ENCODE peak calls at places on chromosomes 13 and 19, in seven cellular contexts. S is PC-9, M is left lung, N is pancreas, K is tibial artery, C is cardiac muscle cell, D is RWPE2. J is an unnamed sample.

GRCh38 chr19:35487821-35488220 is 2.4 kb downstream of the KRTDAP start:
- DNase-seq in S (no peak), M (no peak), N (no peak), K (no peak), C (no peak), D (no peak), J (no peak)

GRCh38 chr13:27770809-27771208 is 21.5 kb upstream of the GSX1 start:
- DNase-seq in S (no peak), M (no peak), N (no peak), K (no peak), C (peak; percentile 33), D (no peak), J (no peak)

GRCh38 chr19:15015946-15016542 is 33.2 kb upstream of the CASP14 start:
- DNase-seq in S (peak; percentile 49), M (no peak), N (no peak), K (no peak), C (peak; percentile 36), D (no peak), J (no peak)

GRCh38 chr19:19531951-19532805 is 3.5 kb downstream of the YJEFN3 start:
- DNase-seq in S (no peak), M (peak; percentile 79), N (peak; percentile 98), K (peak; percentile 82), C (peak; percentile 73), D (peak; percentile 72), J (peak; percentile 91)

GRCh38 chr13:27298849-27299248 is 28.2 kb downstream of the RASL11A start:
- DNase-seq in S (no peak), M (no peak), N (no peak), K (no peak), C (no peak), D (no peak), J (no peak)

GRCh38 chr13:81987159-81987558 is 1646.2 kb upstream of the SPRY2 start:
- DNase-seq in S (no peak), M (no peak), N (no peak), K (no peak), C (no peak), D (no peak), J (no peak)

GRCh38 chr19:43470288-43470687 is 4.9 kb upstream of the LYPD3 start:
- DNase-seq in S (peak; percentile 53), M (no peak), N (no peak), K (no peak), C (peak; percentile 7), D (no peak), J (no peak)

GRCh38 chr19:19485161-19485997 is 30.0 kb downstream of the TSSK6 start:
- DNase-seq in S (no peak), M (no peak), N (no peak), K (no peak), C (peak; percentile 38), D (no peak), J (no peak)

GRCh38 chr19:32662186-32662585 is 12.8 kb downstream of the ANKRD27 start:
- DNase-seq in S (no peak), M (no peak), N (no peak), K (no peak), C (peak; percentile 73), D (no peak), J (no peak)

GRCh38 chr13:44249439-44249838 is 124.2 kb upstream of the SERP2 start:
- DNase-seq in S (peak; percentile 54), M (no peak), N (no peak), K (peak; percentile 65), C (peak; percentile 85), D (no peak), J (no peak)

GRCh38 chr13:112445411-112446271 is 69.5 kb downstream of the SPACA7 start:
- DNase-seq in S (no peak), M (no peak), N (peak; percentile 47), K (peak; percentile 15), C (no peak), D (no peak), J (peak; percentile 57)

GRCh38 chr19:50547385-50548190 is 20.6 kb downstream of the LRRC4B start:
- DNase-seq in S (no peak), M (no peak), N (no peak), K (no peak), C (no peak), D (no peak), J (no peak)

GRCh38 chr19:50546527-50547221 is 21.6 kb downstream of the LRRC4B start:
- DNase-seq in S (no peak), M (no peak), N (no peak), K (no peak), C (no peak), D (no peak), J (no peak)

GRCh38 chr19:50537769-50538230 is 24.1 kb upstream of the ASPDH start:
- DNase-seq in S (peak; percentile 66), M (peak; percentile 71), N (peak; percentile 87), K (peak; percentile 47), C (peak; percentile 90), D (no peak), J (peak; percentile 88)

GRCh38 chr19:50548191-50549058 is 19.8 kb downstream of the LRRC4B start:
- DNase-seq in S (no peak), M (no peak), N (no peak), K (no peak), C (no peak), D (no peak), J (no peak)

GRCh38 chr19:50542825-50543428 is 25.3 kb downstream of the LRRC4B start:
- DNase-seq in S (no peak), M (no peak), N (no peak), K (no peak), C (no peak), D (no peak), J (no peak)
- TF ChIP-seq CTCF in S (no peak), M (no peak), N (no peak), K (no peak), C (no peak), D (no peak), J (no peak)

GRCh38 chr13:97844151-97844550 is 109.3 kb upstream of the IPO5 start:
- DNase-seq in S (no peak), M (no peak), N (no peak), K (no peak), C (no peak), D (no peak), J (no peak)
- H3K4me1 ChIP-seq in S (no peaks in the 10 kb centered on the region), M (no peaks in the 10 kb centered on the region), N (no peaks in the 10 kb centered on the region), K (no peaks in the 10 kb centered on the region), C (no peaks in the 10 kb centered on the region), D (no peaks in the 10 kb centered on the region), J (no peaks in the 10 kb centered on the region)

GRCh38 chr13:23392313-23392712 is 41.2 kb downstream of the SACS start:
- DNase-seq in S (no peak), M (no peak), N (no peak), K (no peak), C (no peak), D (no peak), J (no peak)

GRCh38 chr13:23386533-23386932 is 47.0 kb downstream of the SACS start:
- DNase-seq in S (no peak), M (no peak), N (no peak), K (no peak), C (no peak), D (no peak), J (no peak)

GRCh38 chr13:23385931-23386330 is 47.6 kb downstream of the SACS start:
- DNase-seq in S (no peak), M (no peak), N (no peak), K (no peak), C (no peak), D (no peak), J (no peak)

GRCh38 chr13:23392925-23393645 is 40.4 kb downstream of the SACS start:
- DNase-seq in S (no peak), M (no peak), N (no peak), K (no peak), C (no peak), D (no peak), J (no peak)

GRCh38 chr13:23391752-23392151 is 41.8 kb downstream of the SACS start:
- DNase-seq in S (no peak), M (no peak), N (no peak), K (no peak), C (no peak), D (no peak), J (no peak)
- TF ChIP-seq CTCF in S (no peak), M (no peak), N (no peak), K (no peak), C (no peak), D (no peak), J (no peak)

GRCh38 chr19:49503582-49503962 is 7.3 kb downstream of the RPS11 start:
- DNase-seq in S (no peak), M (no peak), N (no peak), K (no peak), C (no peak), D (no peak), J (no peak)
- H3K4me1 ChIP-seq in S (peaks cover under 1% of the 10 kb centered on the region), M (peaks cover 8% of the 10 kb centered on the region), N (peaks cover 8% of the 10 kb centered on the region), K (peaks cover 22% of the 10 kb centered on the region), C (peaks cover 5% of the 10 kb centered on the region), D (no peaks in the 10 kb centered on the region), J (peaks cover 17% of the 10 kb centered on the region)

DNA sequence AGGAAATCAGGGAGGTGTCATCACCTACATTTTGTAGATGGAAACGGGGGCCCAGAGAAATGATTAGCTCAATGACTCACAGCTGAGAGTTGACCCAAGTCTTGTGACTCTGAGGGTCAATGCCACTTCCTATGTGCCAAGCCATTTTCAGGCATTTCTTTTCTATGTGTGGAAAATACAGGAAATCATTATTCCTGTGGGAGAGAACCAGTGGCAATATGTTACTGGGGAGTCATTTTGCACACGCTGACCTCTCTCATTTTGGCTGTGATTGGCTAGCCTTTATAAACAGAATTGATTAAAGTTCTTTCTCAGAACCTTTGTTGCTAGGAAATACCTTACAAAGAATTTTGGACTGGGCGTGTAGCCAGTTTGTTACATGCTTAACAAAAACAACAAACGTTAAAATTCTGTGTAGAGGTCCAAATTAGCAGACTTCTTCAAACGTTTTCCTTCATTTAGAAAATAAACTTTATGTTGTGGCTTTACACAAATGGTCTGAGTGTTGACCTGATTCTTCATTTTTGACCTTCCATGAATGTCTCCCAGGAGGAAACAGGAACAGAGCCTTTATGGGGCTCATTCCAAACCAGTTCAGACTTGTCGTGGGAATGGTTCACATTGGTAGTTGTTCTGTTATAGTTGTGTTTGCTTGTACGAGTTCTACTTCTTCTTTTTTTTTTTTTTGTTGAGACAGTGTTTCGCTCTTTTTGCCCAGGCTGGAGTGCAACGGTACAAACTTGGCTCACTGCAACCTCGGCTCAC is 11.4 kb downstream of the PCCA start:
- DNase-seq in S (no peak), M (no peak), N (no peak), K (no peak), C (peak; percentile 71), D (no peak), J (no peak)
- TF ChIP-seq CTCF in S (no peak), M (no peak), N (no peak), K (no peak), C (no peak), D (no peak), J (no peak)

DNA sequence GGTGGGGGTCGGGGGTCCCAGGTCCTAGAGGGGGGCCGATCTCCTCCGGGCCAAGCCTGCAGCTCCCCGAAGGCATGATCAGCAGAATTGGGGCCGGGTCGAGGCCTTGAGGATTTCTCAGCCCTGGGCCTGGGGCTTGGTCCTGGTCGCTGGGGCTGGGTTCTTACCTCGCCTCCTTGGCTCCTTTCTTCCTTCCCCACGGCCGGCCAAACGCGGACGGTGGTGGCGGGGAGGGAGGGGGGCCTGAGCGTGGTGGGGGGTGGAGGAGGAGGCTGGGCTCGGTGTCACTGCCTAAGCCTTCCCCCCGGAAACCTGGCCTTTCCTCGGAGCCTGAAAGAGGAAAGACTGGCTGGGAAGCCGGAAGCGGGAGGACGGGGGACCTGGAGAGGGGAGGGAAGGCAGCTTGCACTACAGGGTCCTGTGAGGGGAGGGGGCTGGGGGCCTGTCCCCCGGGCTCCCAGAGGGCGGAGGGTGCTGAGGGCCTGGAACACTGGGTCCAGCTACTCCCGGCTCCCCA is at the start of gene ZNF579:
- DNase-seq in S (peak; percentile 70), M (peak; percentile 85), N (peak; percentile 87), K (peak; percentile 80), C (peak; percentile 95), D (peak; percentile 82), J (peak; percentile 93)
- H3K4me1 ChIP-seq in S (peaks cover 3% of the 10 kb centered on the region), M (peaks cover 8% of the 10 kb centered on the region), N (peaks cover 12% of the 10 kb centered on the region), K (peaks cover 18% of the 10 kb centered on the region), C (no peaks in the 10 kb centered on the region), D (no peaks in the 10 kb centered on the region), J (peaks cover 15% of the 10 kb centered on the region)